ENCODE peak calls at places on chromosomes 13 and 19, in four cellular contexts. K is HCT116, X is K562, E is HepG2. M is an unnamed sample.
A peak's percentile ranks its signal among the peaks of the same experiment; 100 is the strongest.

GRCh38 chr19:50324331-50324730 is 4.8 kb downstream of the KCNC3 start:
- DNase-seq in K (no peak), X (no peak), E (no peak), M (no peak)

GRCh38 chr13:114304346-114305034 is 9.8 kb upstream of the CHAMP1 start:
- DNase-seq in K (no peak), X (no peak), E (no peak), M (no peak)

GRCh38 chr13:91482427-91482826 is 84.0 kb downstream of the GPC5 start:
- DNase-seq in K (no peak), X (no peak), E (no peak), M (no peak)

GRCh38 chr19:48108997-48109782 is 1.4 kb downstream of the PLA2G4C start:
- DNase-seq in K (no peak), X (no peak), E (no peak), M (no peak)

GRCh38 chr13:113086031-113086750 is 19.4 kb upstream of the F7 start:
- DNase-seq in K (no peak), X (peak; percentile 32), E (no peak), M (no peak)

GRCh38 chr13:96104516-96104915 is 14.6 kb downstream of the HS6ST3 start:
- DNase-seq in K (no peak), X (no peak), E (no peak), M (no peak)

GRCh38 chr13:110403721-110404120 is 96.6 kb downstream of the COL4A2 start:
- DNase-seq in K (no peak), X (no peak), E (no peak), M (no peak)

GRCh38 chr13:28935104-28935503 is 115.0 kb downstream of the MTUS2 start:
- DNase-seq in K (no peak), X (no peak), E (no peak), M (no peak)

GRCh38 chr19:31905980-31906948 is 439.1 kb upstream of the ZNF507 start:
- DNase-seq in K (no peak), X (no peak), E (no peak), M (no peak)

GRCh38 chr13:76798037-76798436 is 88.2 kb downstream of the KCTD12 start:
- DNase-seq in K (no peak), X (no peak), E (no peak), M (no peak)

GRCh38 chr19:1295169-1296012 is 9.7 kb downstream of the EFNA2 start:
- DNase-seq in K (no peak), X (peak; percentile 99), E (no peak), M (no peak)

GRCh38 chr19:33302974-33303790 is 848 bp upstream of the CEBPA start:
- DNase-seq in K (no peak), X (no peak), E (no peak), M (no peak)

GRCh38 chr19:5799247-5800241 is 5.3 kb upstream of the NRTN start:
- DNase-seq in K (no peak), X (peak; percentile 82), E (no peak), M (no peak)

GRCh38 chr19:46271488-46272197 is 25.2 kb upstream of the HIF3A start:
- DNase-seq in K (no peak), X (no peak), E (no peak), M (no peak)

GRCh38 chr13:50448535-50448981 is 394.9 kb downstream of the DLEU7 start:
- DNase-seq in K (no peak), X (no peak), E (no peak), M (no peak)

GRCh38 chr13:104593251-104593576 is 1527.0 kb upstream of the SLC10A2 start:
- DNase-seq in K (no peak), X (no peak), E (no peak), M (no peak)

GRCh38 chr13:20714161-20714560 is 10.7 kb downstream of the IL17D start:
- DNase-seq in K (no peak), X (no peak), E (no peak), M (no peak)

GRCh38 chr13:51721485-51721884 is 82.5 kb downstream of the DHRS12 start:
- DNase-seq in K (no peak), X (no peak), E (no peak), M (no peak)

GRCh38 chr19:6264077-6264445 is 15.7 kb downstream of the MLLT1 start:
- DNase-seq in K (no peak), X (no peak), E (no peak), M (no peak)

GRCh38 chr19:31819837-31820236 is 470.6 kb upstream of the TSHZ3 start:
- DNase-seq in K (no peak), X (no peak), E (no peak), M (no peak)

GRCh38 chr19:51810228-51810627 is 15.3 kb downstream of the FPR3 start:
- DNase-seq in K (no peak), X (no peak), E (peak; percentile 68), M (no peak)

GRCh38 chr13:102703721-102704035 is 8.8 kb upstream of the METTL21C start:
- DNase-seq in K (no peak), X (no peak), E (no peak), M (no peak)

GRCh38 chr19:4988770-4989251 is 19.9 kb downstream of the KDM4B start:
- DNase-seq in K (no peak), X (no peak), E (no peak), M (no peak)

GRCh38 chr19:36719687-36720556 is 32.5 kb downstream of the ZNF567 start:
- DNase-seq in K (no peak), X (no peak), E (no peak), M (no peak)

GRCh38 chr13:99992912-99993311 is 11.3 kb downstream of the ZIC2 start:
- DNase-seq in K (no peak), X (no peak), E (no peak), M (no peak)

GRCh38 chr19:18420931-18421330 is 1.7 kb downstream of the SSBP4 start:
- DNase-seq in K (no peak), X (no peak), E (no peak), M (no peak)

GRCh38 chr19:18418725-18419194 is 438 bp upstream of the SSBP4 start:
- DNase-seq in K (no peak), X (no peak), E (no peak), M (no peak)

GRCh38 chr19:18419195-18419698 is at the start of gene SSBP4:
- DNase-seq in K (no peak), X (peak; percentile 84), E (peak; percentile 66), M (no peak)

GRCh38 chr19:18421371-18421959 is 2.3 kb downstream of the SSBP4 start:
- DNase-seq in K (no peak), X (no peak), E (no peak), M (no peak)

DNA sequence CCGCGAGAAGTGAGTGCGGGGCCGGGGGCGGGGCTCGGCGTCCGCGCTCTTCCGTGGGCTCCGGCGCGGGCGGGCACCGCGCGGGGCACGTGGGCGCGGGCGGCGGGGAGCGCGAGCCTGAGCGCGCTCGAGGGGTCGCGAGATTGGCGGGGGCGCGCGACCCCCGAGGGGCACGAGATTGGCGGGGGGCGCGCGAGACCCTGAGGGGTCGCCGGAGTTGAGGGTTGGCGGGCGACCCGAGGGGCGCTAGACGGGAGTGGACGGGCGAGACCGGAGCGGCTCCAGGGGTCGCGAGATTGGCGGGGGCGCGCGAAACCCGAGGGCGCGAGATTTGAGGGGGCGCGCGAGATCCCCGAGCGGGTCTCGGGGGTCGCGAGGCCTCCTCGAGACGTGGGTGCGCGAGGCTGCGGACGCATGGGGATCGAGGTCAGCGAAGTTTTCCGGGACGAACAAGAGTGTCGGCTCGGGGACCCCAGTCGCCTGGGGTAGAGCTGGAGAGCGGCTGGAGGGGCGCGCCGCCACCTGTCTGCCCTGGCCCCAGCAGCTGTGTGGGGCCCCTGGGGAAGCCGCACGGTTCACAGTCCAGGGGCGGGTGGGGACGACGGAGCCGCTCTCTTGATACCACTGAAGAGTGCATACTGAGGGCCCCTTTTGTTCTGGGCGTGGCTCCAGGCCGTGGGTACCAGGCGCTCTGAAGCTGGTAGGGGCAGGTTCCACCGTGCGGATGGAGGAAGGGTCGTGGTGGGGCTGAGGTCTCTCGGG is 682 bp downstream of the SSBP4 start:
- DNase-seq in K (no peak), X (peak; percentile 54), E (peak; percentile 55), M (no peak)
- TF ChIP-seq TCF7L2 in K (no peak), X (no peak), E (no peak), M (no peak)

GRCh38 chr19:16002380-16002779 is 53.6 kb downstream of the OR10H4 start:
- DNase-seq in K (no peak), X (no peak), E (no peak), M (no peak)
- TF ChIP-seq TCF7L2 in K (no peak), X (no peak), E (no peak), M (no peak)

GRCh38 chr19:53388904-53389303 is 6.0 kb upstream of the ZNF765 start:
- DNase-seq in K (no peak), X (no peak), E (no peak), M (peak; percentile 17)

GRCh38 chr19:53394974-53395839 is at the start of gene ZNF765:
- DNase-seq in K (peak; percentile 68), X (peak; percentile 96), E (peak; percentile 79), M (peak; percentile 69)

GRCh38 chr19:53389591-53390377 is 5.2 kb upstream of the ZNF765 start:
- DNase-seq in K (no peak), X (peak; percentile 50), E (no peak), M (no peak)

GRCh38 chr19:53394522-53394973 is 401 bp upstream of the ZNF765 start:
- DNase-seq in K (no peak), X (no peak), E (peak; percentile 48), M (peak; percentile 30)
- TF ChIP-seq TCF7L2 in K (no peak), X (no peak), E (no peak), M (no peak)

GRCh38 chr13:66207610-66208009 is 1022.5 kb downstream of the PCDH9 start:
- DNase-seq in K (no peak), X (no peak), E (no peak), M (no peak)

GRCh38 chr13:66208589-66208988 is 1021.5 kb downstream of the PCDH9 start:
- DNase-seq in K (no peak), X (no peak), E (no peak), M (no peak)

GRCh38 chr13:66212511-66212910 is 1017.6 kb downstream of the PCDH9 start:
- DNase-seq in K (no peak), X (no peak), E (no peak), M (no peak)

GRCh38 chr13:66214467-66214866 is 1015.7 kb downstream of the PCDH9 start:
- DNase-seq in K (no peak), X (no peak), E (no peak), M (no peak)

DNA sequence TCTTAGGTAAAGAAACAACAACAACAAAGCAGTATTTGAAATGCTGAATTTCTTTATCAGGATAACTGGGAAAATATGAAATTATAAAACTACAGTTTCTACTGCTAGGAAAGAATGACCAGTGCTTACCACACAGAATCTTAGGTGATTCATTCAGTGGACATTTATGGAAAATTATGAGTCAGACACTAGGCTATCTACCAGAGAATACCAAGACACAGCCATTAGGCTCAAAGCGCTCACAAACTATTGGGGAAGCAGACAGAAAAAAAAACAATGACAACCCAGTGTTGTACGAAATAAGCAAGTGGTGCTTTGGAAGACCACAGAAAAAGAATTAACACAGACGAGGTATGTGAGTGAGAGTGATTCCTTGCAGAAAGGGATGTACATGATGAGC is 1019.5 kb downstream of the PCDH9 start:
- DNase-seq in K (peak; percentile 63), X (no peak), E (no peak), M (peak; percentile 54)
- TF ChIP-seq TCF7L2 in K (no peak), X (no peak), E (no peak), M (no peak)

DNA sequence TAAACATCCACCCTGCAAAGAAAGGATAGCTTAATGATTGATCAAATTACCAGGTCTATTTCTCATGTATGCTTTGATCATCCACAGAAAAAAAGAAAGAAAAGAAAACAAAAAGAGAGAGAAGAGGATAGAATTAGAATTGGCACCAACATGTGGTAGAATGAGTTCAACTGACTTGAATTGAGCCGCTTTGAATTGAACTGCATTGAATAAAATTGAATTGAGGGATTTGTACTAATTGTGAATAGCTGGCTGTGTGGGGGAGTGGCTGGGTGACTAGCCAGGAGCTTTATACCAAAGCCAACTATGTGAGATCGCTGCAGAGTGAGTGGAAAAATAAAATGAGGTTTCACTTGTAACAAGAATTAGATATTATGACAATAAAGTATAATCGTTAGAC is 647.8 kb upstream of the SPRY2 start:
- DNase-seq in K (no peak), X (no peak), E (no peak), M (no peak)
- TF ChIP-seq TCF7L2 in K (no peak), X (no peak), E (no peak), M (no peak)

GRCh38 chr19:10654610-10655456 is 687 bp downstream of the ILF3 start:
- DNase-seq in K (no peak), X (peak; percentile 96), E (peak; percentile 47), M (no peak)
- TF ChIP-seq TCF7L2 in K (peak; percentile 52), X (no peak), E (no peak), M (no peak)

M was measured in Panc1.